ENCODE peak calls at places on chromosome 22, in five cellular contexts. C, Z, F, X and D are unnamed samples.

GRCh38 chr22:22156716-22157499 is 87.7 kb upstream of the VPREB1 start:
- DNase-seq in X (no peak), Z (peak), C (peak), F (peak), D (no peak)

GRCh38 chr22:37273126-37273845 is 9.0 kb upstream of the CYTH4 start:
- DNase-seq in X (no peak), C (no peak), F (no peak), Z (no peak), D (no peak)

GRCh38 chr22:29733362-29734322 is 13.8 kb downstream of the CABP7 start:
- DNase-seq in X (no peak), Z (no peak), F (peak), C (peak), D (no peak)

GRCh38 chr22:33380789-33381530 is 322.8 kb upstream of the SYN3 start:
- DNase-seq in X (no peak), C (peak), Z (peak), F (no peak), D (no peak)

GRCh38 chr22:46060292-46061123 is 83.5 kb upstream of the WNT7B start:
- DNase-seq in F (no peak), C (no peak), X (no peak), Z (no peak), D (peak)

GRCh38 chr22:24968066-24968561 is 15.6 kb downstream of the KIAA1671 start:
- DNase-seq in X (no peak), F (no peak), C (no peak), Z (no peak), D (no peak)

GRCh38 chr22:46902998-46903916 is 140.8 kb downstream of the TBC1D22A start:
- DNase-seq in C (no peak), X (no peak), Z (no peak), F (no peak), D (no peak)

GRCh38 chr22:30717331-30717921 is 22.8 kb downstream of the OSBP2 start:
- DNase-seq in X (no peak), F (no peak), C (no peak), Z (peak), D (no peak)

GRCh38 chr22:36948273-36949055 is 35.0 kb downstream of the CSF2RB start:
- DNase-seq in X (no peak), F (no peak), C (no peak), Z (no peak), D (no peak)

GRCh38 chr22:22745225-22746060 is 101.0 kb downstream of the GGTLC2 start:
- DNase-seq in C (no peak), X (no peak), F (peak), Z (peak), D (no peak)

GRCh38 chr22:32203181-32204105 is 1.4 kb downstream of the RFPL2 start:
- DNase-seq in Z (peak), X (no peak), C (no peak), F (no peak), D (no peak)

GRCh38 chr22:21077884-21078508 is 32.2 kb downstream of the LRRC74B start:
- DNase-seq in Z (no peak), C (no peak), F (no peak), X (no peak), D (no peak)

GRCh38 chr22:47189056-47189916 is 426.8 kb downstream of the TBC1D22A start:
- DNase-seq in X (no peak), Z (no peak), F (peak), C (no peak), D (peak)

GRCh38 chr22:46576556-46577351 is 39.3 kb upstream of the CELSR1 start:
- DNase-seq in F (peak), X (peak), Z (peak), C (no peak), D (no peak)

GRCh38 chr22:31081963-31082605 is 966 bp downstream of the SMTN start:
- DNase-seq in Z (no peak), X (peak), C (no peak), F (peak), D (no peak)

GRCh38 chr22:46335201-46336118 is at the start of gene TRMU:
- DNase-seq in F (peak), Z (peak), C (peak), X (peak), D (peak)

GRCh38 chr22:24200616-24201212 is 19.4 kb downstream of the SUSD2 start:
- DNase-seq in Z (peak), X (no peak), F (no peak), C (no peak), D (no peak)

GRCh38 chr22:26558246-26558895 is 31.6 kb downstream of the TPST2 start:
- DNase-seq in X (no peak), C (no peak), Z (no peak), F (no peak), D (no peak)
- TF ChIP-seq EP300 in X (no peak), C (no peak), Z (no peak), F (no peak), D (no peak)

DNA sequence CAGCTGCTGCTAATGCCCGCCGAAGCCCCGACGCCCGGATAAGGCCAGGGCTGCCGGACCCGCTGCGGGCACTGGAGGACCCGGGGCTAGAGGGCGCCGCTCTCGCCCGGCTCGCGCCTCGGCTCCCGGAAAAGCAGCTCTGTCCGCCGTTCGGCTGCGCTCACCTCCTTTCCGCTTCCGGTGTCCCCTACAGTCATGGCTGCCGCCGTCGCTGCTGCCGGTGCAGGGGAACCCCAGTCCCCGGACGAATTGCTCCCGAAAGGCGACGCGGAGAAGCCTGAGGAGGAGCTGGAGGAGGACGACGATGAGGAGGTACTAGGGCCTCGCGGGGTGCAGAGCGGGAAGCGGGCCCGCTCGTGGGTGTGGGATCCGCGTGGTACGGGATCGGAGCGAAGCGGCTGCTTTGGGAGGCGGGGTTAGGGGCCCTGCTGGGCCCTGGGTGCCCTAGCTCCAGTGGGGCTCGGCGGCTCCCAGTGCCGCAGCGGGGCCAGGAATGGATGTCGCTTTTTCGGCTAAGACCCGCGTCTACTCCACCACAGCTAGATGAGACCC is at the start of gene TOMM22:
- DNase-seq in F (peak), X (peak), C (peak), Z (peak), D (peak)
- TF ChIP-seq POLR2A in F (peak), X (no peak), C (peak), Z (peak), D (peak)

GRCh38 chr22:44776535-44777363 is 24.4 kb downstream of the ARHGAP8 start:
- DNase-seq in C (no peak), Z (no peak), F (peak), X (no peak), D (no peak)
- TF ChIP-seq EP300 in C (no peak), Z (no peak), F (no peak), X (no peak), D (no peak)

GRCh38 chr22:19942886-19943664 is 1.5 kb upstream of the TXNRD2 start:
- DNase-seq in X (peak), Z (no peak), F (no peak), C (no peak), D (no peak)

GRCh38 chr22:19943665-19944026 is 2.0 kb upstream of the TXNRD2 start:
- DNase-seq in C (no peak), F (no peak), Z (peak), X (no peak), D (no peak)

GRCh38 chr22:19940536-19941364 is 822 bp upstream of the COMT start:
- DNase-seq in X (no peak), F (no peak), Z (peak), C (no peak), D (no peak)

GRCh38 chr22:19942071-19942885 is 660 bp upstream of the TXNRD2 start:
- DNase-seq in C (no peak), X (no peak), F (no peak), Z (peak), D (no peak)

DNA sequence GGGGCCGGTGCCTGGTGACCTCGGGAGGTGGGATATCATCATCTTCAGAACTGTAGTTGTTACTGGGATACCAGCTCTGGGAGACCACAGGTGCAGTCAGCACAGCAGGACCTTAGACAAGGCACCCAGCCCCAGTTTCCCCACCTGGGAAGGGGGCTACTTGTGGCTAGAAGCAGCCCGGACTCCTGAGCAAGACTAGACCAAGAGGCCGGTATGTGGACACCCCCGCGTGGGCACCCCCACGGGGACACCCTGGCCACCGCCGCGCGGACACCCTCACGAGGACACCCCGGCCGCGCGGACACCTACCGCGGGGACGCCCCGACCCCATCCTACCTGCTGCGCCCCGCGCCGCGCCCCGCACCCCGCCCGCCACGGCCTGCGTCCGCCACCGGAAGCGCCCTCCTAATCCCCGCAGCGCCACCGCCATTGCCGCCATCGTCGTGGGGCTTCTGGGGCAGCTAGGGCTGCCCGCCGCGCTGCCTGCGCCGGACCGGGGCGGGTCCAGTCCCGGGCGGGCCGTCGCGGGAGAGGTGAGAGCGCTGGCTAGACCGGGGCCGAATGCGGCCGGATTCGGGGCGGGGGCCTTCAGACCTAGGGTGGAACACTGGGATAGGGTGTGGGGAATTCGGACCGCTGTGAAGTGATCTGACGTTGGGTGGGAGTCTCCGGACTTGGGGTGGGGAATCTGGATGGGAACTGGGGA is at the start of the genes COMT and TXNRD2:
- DNase-seq in X (peak), F (peak), Z (peak), C (no peak), D (peak)
- TF ChIP-seq POLR2A in X (peak), F (peak), Z (peak), C (peak), D (peak)

GRCh38 chr22:50376064-50376747 is 33.1 kb downstream of the PPP6R2 start:
- DNase-seq in X (no peak), F (no peak), C (no peak), Z (no peak), D (no peak)

GRCh38 chr22:50371101-50371648 is 28.0 kb downstream of the PPP6R2 start:
- DNase-seq in X (no peak), Z (no peak), C (no peak), F (no peak), D (no peak)
- TF ChIP-seq EP300 in X (no peak), Z (no peak), C (no peak), F (no peak), D (no peak)

GRCh38 chr22:43078522-43078921 is 10.7 kb downstream of the TTLL1 start:
- DNase-seq in C (no peak), X (no peak), F (peak), Z (no peak), D (no peak)

GRCh38 chr22:43077121-43077877 is 11.9 kb downstream of the TTLL1 start:
- DNase-seq in C (no peak), X (no peak), F (peak), Z (no peak), D (no peak)

GRCh38 chr22:43081968-43082367 is 7.2 kb downstream of the TTLL1 start:
- DNase-seq in C (no peak), X (no peak), Z (no peak), F (no peak), D (no peak)

DNA sequence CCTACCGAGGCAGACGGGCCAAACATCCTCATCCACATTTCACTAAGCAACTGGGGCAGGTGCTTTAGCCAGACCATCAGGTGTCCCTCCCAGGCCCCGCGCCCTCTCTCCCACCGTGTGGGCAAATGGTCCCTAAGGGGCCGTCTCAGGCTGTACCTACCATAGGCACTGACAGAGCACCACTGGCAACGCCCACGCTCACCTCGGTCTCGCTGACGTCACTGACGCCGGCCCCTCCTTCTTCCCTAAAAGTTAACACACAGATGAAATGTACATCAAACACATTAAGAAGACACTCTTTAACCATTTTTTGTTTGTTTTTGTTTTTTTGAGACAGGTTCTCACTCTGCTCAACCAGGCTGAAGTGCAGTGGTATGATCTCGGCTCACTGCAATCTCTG is 9.4 kb downstream of the TTLL1 start:
- DNase-seq in X (no peak), C (no peak), F (no peak), Z (no peak), D (no peak)
- TF ChIP-seq POLR2A in X (no peak), C (no peak), F (no peak), Z (no peak), D (no peak)

GRCh38 chr22:41380993-41381328 is 781 bp upstream of the TEF start:
- DNase-seq in C (no peak), Z (peak), F (peak), X (no peak), D (peak)
- TF ChIP-seq EP300 in C (no peak), Z (no peak), F (peak), X (peak), D (peak)

GRCh38 chr22:35401863-35402262 is 1.9 kb downstream of the MCM5 start:
- DNase-seq in Z (no peak), X (no peak), C (no peak), F (no peak), D (no peak)

GRCh38 chr22:35400335-35400680 is 368 bp downstream of the MCM5 start:
- DNase-seq in C (no peak), X (no peak), Z (no peak), F (no peak), D (no peak)

GRCh38 chr22:35398574-35398973 is 1.4 kb upstream of the MCM5 start:
- DNase-seq in F (no peak), C (no peak), X (no peak), Z (no peak), D (no peak)

GRCh38 chr22:35399114-35399677 is 744 bp upstream of the MCM5 start:
- DNase-seq in Z (no peak), C (no peak), F (no peak), X (no peak), D (no peak)

DNA sequence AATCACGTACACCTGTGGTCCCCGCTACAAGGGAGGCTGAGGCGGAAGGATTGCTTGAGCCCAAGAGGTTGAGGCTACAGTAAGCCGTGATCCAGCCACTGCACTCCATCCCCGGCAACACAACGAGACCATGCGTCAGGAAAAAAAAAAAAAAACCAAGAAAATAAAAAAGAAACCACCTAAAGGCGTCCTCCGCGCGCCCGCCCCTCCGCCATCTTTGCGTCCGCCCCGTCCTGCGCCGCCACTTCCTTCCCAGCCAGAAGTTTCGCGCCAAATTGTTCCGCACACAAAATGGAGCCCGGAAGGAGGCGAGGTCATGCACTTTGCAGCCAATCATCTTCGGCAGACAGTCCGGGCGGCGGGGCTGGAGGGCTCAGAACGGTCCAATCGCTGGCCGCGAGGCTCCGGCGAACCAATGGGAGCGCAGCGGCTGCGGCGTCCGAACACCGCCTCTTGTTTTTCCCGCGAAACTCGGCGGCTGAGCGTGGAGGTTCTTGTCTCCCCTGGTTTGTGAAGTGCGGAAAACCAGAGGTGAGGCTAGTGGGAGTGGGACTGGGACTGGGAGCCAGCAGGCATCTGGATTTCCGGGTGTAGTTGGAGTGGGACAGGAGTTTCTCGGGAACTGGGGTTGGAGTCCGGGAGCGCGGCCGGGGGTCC is at the start of gene MCM5:
- DNase-seq in X (peak), F (peak), Z (peak), C (peak), D (peak)
- TF ChIP-seq POLR2A in X (no peak), F (no peak), Z (no peak), C (peak), D (no peak)

GRCh38 chr22:27983361-27983791 is 64.3 kb upstream of the PITPNB start:
- DNase-seq in X (no peak), Z (no peak), C (no peak), F (no peak), D (no peak)
- TF ChIP-seq EP300 in X (no peak), Z (no peak), C (no peak), F (no peak), D (no peak)